ENCODE peak calls at places on chromosome 6, in six cellular contexts. Z, Y, W, V, T and L are unnamed samples.

GRCh38 chr6:157429248-157429647 is 48.3 kb downstream of the ZDHHC14 start:
- DNase-seq in Z (no peak), Y (no peak), W (no peak), V (no peak), T (no peak), L (no peak)

GRCh38 chr6:170438402-170438753 is 114.7 kb downstream of the PSMB1 start:
- DNase-seq in Z (peak; percentile 100), Y (peak; percentile 99), W (no peak), V (peak; percentile 96), T (peak; percentile 67), L (no peak)

GRCh38 chr6:130303436-130303835 is 62.4 kb upstream of the TMEM200A start:
- DNase-seq in Z (no peak), Y (no peak), W (no peak), V (no peak), T (no peak), L (no peak)

GRCh38 chr6:130841128-130841728 is 14.0 kb downstream of the SMLR1 start:
- DNase-seq in Z (no peak), Y (no peak), W (no peak), V (no peak), T (no peak), L (no peak)

GRCh38 chr6:11172501-11173337 is 59.7 kb downstream of the NEDD9 start:
- DNase-seq in Z (peak; percentile 43), Y (peak; percentile 80), W (peak; percentile 61), V (no peak), T (peak; percentile 83), L (peak; percentile 57)

GRCh38 chr6:54846243-54846856 is at the start of gene FAM83B:
- DNase-seq in Z (peak; percentile 10), Y (peak; percentile 60), W (no peak), V (no peak), T (peak; percentile 14), L (no peak)

GRCh38 chr6:37451411-37452273 is 18.6 kb downstream of the CMTR1 start:
- DNase-seq in Z (no peak), Y (peak; percentile 4), W (no peak), V (no peak), T (no peak), L (no peak)

GRCh38 chr6:166640342-166641043 is 13.4 kb upstream of the RPS6KA2 start:
- DNase-seq in Z (no peak), Y (no peak), W (no peak), V (no peak), T (no peak), L (no peak)

GRCh38 chr6:169451065-169451840 is 197.6 kb upstream of the THBS2 start:
- DNase-seq in Z (no peak), Y (no peak), W (no peak), V (no peak), T (no peak), L (no peak)

GRCh38 chr6:155418017-155418749 is 37.5 kb downstream of the NOX3 start:
- DNase-seq in Z (peak; percentile 83), Y (peak; percentile 81), W (peak; percentile 80), V (peak; percentile 67), T (no peak), L (peak; percentile 66)